ENCODE peak calls at places on chromosomes 3 and 15, in nine cellular contexts. Q is upper lobe of left lung, O is Calu3, W is lung, V is fibroblast of lung, B is dorsolateral prefrontal cortex, N is HFF-Myc, K is chondrocyte, G is astrocyte of the cerebellum. E is an unnamed sample.

GRCh38 chr3:133662256-133662773 is 574 bp upstream of the TOPBP1 start:
- DNase-seq in Q (no peak), O (peak), W (no peak), V (peak), B (no peak), N (no peak), K (no peak), G (no peak), E (peak)

GRCh38 chr15:47708595-47708994 is 8.7 kb upstream of the SEMA6D start:
- DNase-seq in Q (no peak), O (no peak), W (no peak), V (no peak), B (no peak), N (no peak), K (no peak), G (no peak), E (no peak)

GRCh38 chr3:48563382-48563918 is at the start of gene UCN2:
- DNase-seq in Q (no peak), O (no peak), W (no peak), V (peak), B (no peak), N (no peak), K (no peak), G (no peak), E (no peak)

GRCh38 chr3:126349611-126350501 is 7.4 kb downstream of the KLF15 start:
- DNase-seq in Q (peak), O (no peak), W (no peak), V (no peak), B (peak), N (no peak), K (peak), G (no peak), E (no peak)

GRCh38 chr3:125261031-125261430 is 48.5 kb upstream of the SLC12A8 start:
- DNase-seq in Q (no peak), O (no peak), W (no peak), V (no peak), B (no peak), N (no peak), K (no peak), G (no peak), E (no peak)

GRCh38 chr3:57110797-57111196 is 50.3 kb downstream of the SPATA12 start:
- DNase-seq in Q (no peak), O (no peak), W (no peak), V (peak), B (no peak), N (no peak), K (no peak), G (no peak), E (no peak)

GRCh38 chr3:8499181-8499611 is 2.4 kb upstream of the LMCD1 start:
- DNase-seq in Q (no peak), O (peak), W (no peak), V (peak), B (peak), N (no peak), K (no peak), G (peak), E (no peak)

GRCh38 chr3:123297627-123297899 is 95.8 kb downstream of the SEC22A start:
- DNase-seq in Q (no peak), O (no peak), W (no peak), V (no peak), B (no peak), N (no peak), K (no peak), G (no peak), E (no peak)

GRCh38 chr3:194686414-194686815 is 732 bp downstream of the FAM43A start:
- DNase-seq in Q (no peak), O (peak), W (no peak), V (no peak), B (no peak), N (no peak), K (no peak), G (no peak), E (no peak)

GRCh38 chr3:184298759-184299487 is at the start of gene PSMD2:
- DNase-seq in Q (peak), O (peak), W (peak), V (peak), B (peak), N (peak), K (peak), G (peak), E (peak)

GRCh38 chr3:40588406-40588805 is 63.6 kb downstream of the ZNF621 start:
- DNase-seq in Q (no peak), O (peak), W (no peak), V (no peak), B (no peak), N (no peak), K (no peak), G (no peak), E (no peak)

GRCh38 chr3:190486201-190486865 is 27.6 kb upstream of the IL1RAP start:
- DNase-seq in Q (no peak), O (no peak), W (no peak), V (peak), B (peak), N (no peak), K (no peak), G (peak), E (no peak)

GRCh38 chr15:62770752-62771151 is 271.8 kb upstream of the TPM1 start:
- DNase-seq in Q (no peak), O (no peak), W (no peak), V (peak), B (no peak), N (peak), K (no peak), G (peak), E (no peak)

GRCh38 chr3:58009749-58010535 is 1.7 kb downstream of the FLNB start:
- DNase-seq in Q (peak), O (peak), W (peak), V (no peak), B (no peak), N (no peak), K (no peak), G (no peak), E (peak)

GRCh38 chr3:11212784-11213183 is 58.5 kb downstream of the HRH1 start:
- DNase-seq in Q (no peak), O (no peak), W (no peak), V (no peak), B (no peak), N (no peak), K (no peak), G (no peak), E (no peak)

GRCh38 chr3:173993299-173993698 is 595.8 kb downstream of the NLGN1 start:
- DNase-seq in Q (no peak), O (no peak), W (no peak), V (peak), B (no peak), N (peak), K (no peak), G (peak), E (no peak)

GRCh38 chr15:60535265-60535664 is 56.3 kb upstream of the ICE2 start:
- DNase-seq in Q (no peak), O (no peak), W (no peak), V (no peak), B (no peak), N (no peak), K (no peak), G (no peak), E (no peak)
- TF ChIP-seq CTCF in Q (no peak), O (no peak), W (no peak), V (no peak), B (no peak), N (no peak), K (no peak), G (no peak), E (no peak)

GRCh38 chr3:38707730-38708129 is 58.2 kb upstream of the SCN5A start:
- DNase-seq in Q (no peak), O (no peak), W (no peak), V (no peak), B (no peak), N (no peak), K (no peak), G (no peak), E (no peak)
- TF ChIP-seq CTCF in Q (no peak), O (no peak), W (no peak), V (no peak), B (no peak), N (peak), K (peak), G (peak), E (no peak)

GRCh38 chr3:182710557-182711157 is 82.6 kb upstream of the ATP11B start:
- DNase-seq in Q (no peak), O (no peak), W (no peak), V (peak), B (no peak), N (no peak), K (no peak), G (peak), E (no peak)
- TF ChIP-seq CTCF in Q (peak), O (peak), W (peak), V (peak), B (peak), N (peak), K (peak), G (peak), E (peak)

GRCh38 chr3:152430223-152431002 is 161.7 kb downstream of the MBNL1 start:
- DNase-seq in Q (no peak), O (no peak), W (no peak), V (no peak), B (no peak), N (no peak), K (no peak), G (no peak), E (no peak)
- TF ChIP-seq CTCF in Q (no peak), O (no peak), W (no peak), V (no peak), B (no peak), N (no peak), K (no peak), G (no peak), E (no peak)

DNA sequence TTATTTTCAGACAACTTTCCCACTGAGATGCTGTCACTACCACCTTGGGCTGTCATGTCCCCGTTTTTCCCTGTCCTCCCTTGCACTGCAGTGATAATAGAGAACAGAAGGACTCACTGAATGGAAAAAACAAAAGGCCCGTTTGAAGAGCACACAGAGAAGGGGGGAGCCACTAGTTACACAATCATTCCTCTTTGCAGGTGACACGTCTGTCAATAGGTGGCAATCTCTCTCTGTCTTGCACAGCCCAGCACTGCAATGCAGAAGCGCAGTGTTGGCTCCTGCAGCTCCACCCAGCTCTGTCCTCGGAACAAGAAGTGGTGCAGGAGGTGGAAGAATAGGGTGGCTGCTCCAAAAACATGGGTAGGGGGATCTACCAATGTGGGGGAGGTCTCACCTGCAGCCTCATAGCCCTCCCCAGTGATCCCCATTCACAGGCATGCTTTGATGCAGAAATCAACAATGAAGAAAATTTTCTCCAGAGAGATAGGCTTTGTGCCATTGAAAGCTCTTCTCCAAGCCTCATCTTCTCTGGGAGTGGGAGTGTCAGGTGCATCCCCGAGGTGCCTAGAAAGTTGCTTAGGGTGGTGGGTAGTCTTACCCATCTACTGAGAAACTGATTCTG is 31.8 kb downstream of the FSTL1 start:
- DNase-seq in Q (peak), O (peak), W (peak), V (no peak), B (peak), N (no peak), K (no peak), G (no peak), E (peak)
- TF ChIP-seq CTCF in Q (peak), O (peak), W (peak), V (no peak), B (peak), N (peak), K (peak), G (peak), E (no peak)

GRCh38 chr3:4807381-4808280 is 171.6 kb upstream of the BHLHE40 start:
- DNase-seq in Q (no peak), O (no peak), W (no peak), V (no peak), B (no peak), N (no peak), K (no peak), G (no peak), E (no peak)
- TF ChIP-seq CTCF in Q (no peak), O (no peak), W (no peak), V (no peak), B (no peak), N (no peak), K (no peak), G (no peak), E (no peak)